ENCODE peak calls at places on chromosomes 2 and 18, in four cellular contexts. J, D, F and Z are unnamed samples.
A peak's percentile ranks its signal among the peaks of the same experiment; 100 is the strongest.

GRCh38 chr2:46198931-46199330 is 98.3 kb upstream of the EPAS1 start:
- DNase-seq in J (no peak), D (peak; percentile 35), F (no peak), Z (no peak)

GRCh38 chr2:109632158-109632789 is 18.1 kb downstream of the SOWAHC start:
- DNase-seq in J (no peak), D (no peak), F (no peak), Z (no peak)

GRCh38 chr2:81467096-81467495 is 1162.5 kb upstream of the LRRTM1 start:
- DNase-seq in J (no peak), D (no peak), F (no peak), Z (no peak)

GRCh38 chr18:44668280-44668975 is 12.3 kb upstream of the SETBP1 start:
- DNase-seq in J (no peak), D (no peak), F (no peak), Z (no peak)

GRCh38 chr18:21444465-21445023 is 156.0 kb downstream of the ESCO1 start:
- DNase-seq in J (no peak), D (no peak), F (no peak), Z (peak; percentile 58)

GRCh38 chr2:166405569-166405926 is 29.8 kb upstream of the SCN9A start:
- DNase-seq in J (no peak), D (no peak), F (no peak), Z (no peak)

GRCh38 chr2:168029071-168029470 is 218.3 kb downstream of the STK39 start:
- DNase-seq in J (no peak), D (no peak), F (no peak), Z (no peak)

GRCh38 chr2:109196081-109196875 is 67.3 kb downstream of the SH3RF3 start:
- DNase-seq in J (no peak), D (no peak), F (no peak), Z (no peak)

GRCh38 chr18:44763327-44763726 is 82.6 kb downstream of the SETBP1 start:
- DNase-seq in J (no peak), D (no peak), F (no peak), Z (no peak)

GRCh38 chr18:33812186-33812585 is 234.2 kb downstream of the ASXL3 start:
- DNase-seq in J (no peak), D (no peak), F (no peak), Z (no peak)

GRCh38 chr2:212076456-212076855 is 462.1 kb downstream of the ERBB4 start:
- DNase-seq in J (no peak), D (no peak), F (no peak), Z (no peak)

GRCh38 chr18:59821983-59822382 is 77.8 kb upstream of the PMAIP1 start:
- DNase-seq in J (peak; percentile 71), D (no peak), F (no peak), Z (no peak)

GRCh38 chr2:233813236-233814062 is 35.3 kb downstream of the MROH2A start:
- DNase-seq in J (no peak), D (no peak), F (peak; percentile 17), Z (no peak)

GRCh38 chr2:33788044-33788443 is 188.9 kb upstream of the FAM98A start:
- DNase-seq in J (no peak), D (no peak), F (no peak), Z (peak; percentile 56)

GRCh38 chr18:73896685-73897084 is 250.9 kb downstream of the FBXO15 start:
- DNase-seq in J (no peak), D (no peak), F (no peak), Z (no peak)

GRCh38 chr18:79518683-79519128 is 123.0 kb downstream of the NFATC1 start:
- DNase-seq in J (no peak), D (no peak), F (no peak), Z (no peak)

GRCh38 chr18:75215663-75216062 is 5.1 kb downstream of the TSHZ1 start:
- DNase-seq in J (no peak), D (no peak), F (no peak), Z (no peak)

GRCh38 chr2:233051241-233052149 is 8.6 kb upstream of the INPP5D start:
- DNase-seq in J (no peak), D (peak; percentile 80), F (no peak), Z (peak; percentile 72)

GRCh38 chr2:166382-166781 is 97.5 kb downstream of the SH3YL1 start:
- DNase-seq in J (no peak), D (no peak), F (no peak), Z (no peak)

GRCh38 chr18:40346146-40346545 is 1608.9 kb upstream of the PIK3C3 start:
- DNase-seq in J (peak; percentile 17), D (no peak), F (no peak), Z (no peak)

GRCh38 chr18:12628706-12629702 is 28.9 kb downstream of the SPIRE1 start:
- DNase-seq in J (peak; percentile 71), D (no peak), F (no peak), Z (no peak)

GRCh38 chr18:27130029-27130428 is 55.1 kb downstream of the CHST9 start:
- DNase-seq in J (no peak), D (no peak), F (no peak), Z (no peak)

GRCh38 chr2:223834431-223834830 is 3.0 kb downstream of the AP1S3 start:
- DNase-seq in J (no peak), D (no peak), F (no peak), Z (no peak)

GRCh38 chr2:5290911-5291546 is 401.2 kb upstream of the SOX11 start:
- DNase-seq in J (no peak), D (no peak), F (no peak), Z (peak; percentile 13)

GRCh38 chr2:200306969-200307811 is 697 bp downstream of the SPATS2L start:
- DNase-seq in J (peak; percentile 54), D (peak; percentile 51), F (peak; percentile 63), Z (no peak)

GRCh38 chr18:49170925-49171509 is 220.3 kb upstream of the SMAD7 start:
- DNase-seq in J (no peak), D (no peak), F (no peak), Z (no peak)

GRCh38 chr2:1613731-1614354 is 130.5 kb downstream of the PXDN start:
- DNase-seq in J (no peak), D (no peak), F (no peak), Z (no peak)

GRCh38 chr18:10406172-10406663 is 48.2 kb upstream of the APCDD1 start:
- DNase-seq in J (no peak), D (no peak), F (peak; percentile 72), Z (no peak)

GRCh38 chr2:137836671-137837070 is 127.6 kb upstream of the HNMT start:
- DNase-seq in J (no peak), D (no peak), F (no peak), Z (no peak)

GRCh38 chr2:228094377-228094921 is 87.0 kb downstream of the SPHKAP start:
- DNase-seq in J (no peak), D (no peak), F (no peak), Z (no peak)

GRCh38 chr2:235594041-235594440 is 100.2 kb downstream of the AGAP1 start:
- DNase-seq in J (no peak), D (no peak), F (no peak), Z (peak; percentile 79)

GRCh38 chr2:128464456-128464855 is 145.8 kb upstream of the HS6ST1 start:
- DNase-seq in J (no peak), D (no peak), F (no peak), Z (no peak)

GRCh38 chr18:58364867-58365533 is 263.9 kb downstream of the ALPK2 start:
- DNase-seq in J (peak; percentile 56), D (no peak), F (no peak), Z (peak; percentile 29)
- H3K4me3 ChIP-seq in J (no peak overlapping the region), D (no peak overlapping the region), F (no peak overlapping the region), Z (no peak overlapping the region)

DNA sequence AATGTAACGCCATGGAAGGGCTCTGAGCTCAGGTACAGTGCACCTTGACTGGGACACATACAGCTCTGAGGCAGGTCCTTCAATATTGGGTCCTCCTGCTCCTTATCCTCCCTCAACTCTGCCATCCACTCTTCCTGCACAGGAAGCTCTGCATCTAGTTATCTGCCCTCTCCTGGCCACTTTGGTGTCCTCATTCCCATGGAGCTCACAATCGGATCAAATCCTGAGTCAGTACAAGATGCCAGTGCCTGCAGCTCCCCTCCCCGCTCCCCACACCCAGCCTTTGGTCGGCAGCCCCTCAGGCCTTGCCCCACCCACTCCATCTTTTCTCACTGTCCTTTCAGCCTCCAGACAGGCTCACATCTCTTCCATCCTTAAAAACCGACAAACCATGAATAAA is 58.0 kb downstream of the LRRFIP1 start:
- DNase-seq in J (no peak), D (no peak), F (no peak), Z (no peak)
- TF ChIP-seq CTCF in J (peak; percentile 50), D (peak; percentile 23), F (no peak), Z (peak; percentile 33)

GRCh38 chr2:165114345-165114943 is 89.4 kb downstream of the SCN3A start:
- DNase-seq in J (peak; percentile 4), D (no peak), F (no peak), Z (peak; percentile 34)
- H3K4me3 ChIP-seq in J (no peak overlapping the region), D (no peak overlapping the region), F (no peak overlapping the region), Z (no peak overlapping the region)

GRCh38 chr2:42495234-42495581 is 1.4 kb upstream of the KCNG3 start:
- DNase-seq in J (no peak), D (no peak), F (no peak), Z (no peak)
- TF ChIP-seq CTCF in J (no peak), D (peak; percentile 4), F (no peak), Z (no peak)

DNA sequence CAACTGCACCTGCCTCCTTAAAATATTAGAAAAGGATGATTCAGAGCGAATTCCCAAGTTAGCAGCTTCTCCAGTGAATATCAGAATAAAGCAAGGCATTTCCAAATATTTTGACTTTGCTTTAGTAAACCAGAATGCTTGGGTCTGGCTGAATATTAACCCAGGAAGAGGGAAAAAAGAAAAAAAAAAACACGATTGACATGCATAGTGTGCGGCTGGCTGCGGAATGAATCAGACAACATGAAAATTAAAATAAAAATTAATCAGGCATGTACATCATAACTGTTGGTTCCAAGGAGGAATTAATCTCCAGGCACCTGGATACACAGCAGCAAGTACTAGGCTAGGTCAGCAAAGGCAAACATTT is 105.8 kb upstream of the NCKAP5 start:
- DNase-seq in J (no peak), D (no peak), F (no peak), Z (no peak)
- H3K4me3 ChIP-seq in J (peak overlapping the region; percentile 49), D (no peak overlapping the region), F (peak overlapping the region; percentile 24), Z (no peak overlapping the region)

GRCh38 chr2:207354466-207354865 is 175.3 kb upstream of the CREB1 start:
- DNase-seq in J (no peak), D (no peak), F (no peak), Z (no peak)

GRCh38 chr2:207356604-207357003 is 173.2 kb upstream of the CREB1 start:
- DNase-seq in J (no peak), D (no peak), F (no peak), Z (no peak)

GRCh38 chr2:207353836-207354235 is 175.9 kb upstream of the CREB1 start:
- DNase-seq in J (no peak), D (no peak), F (no peak), Z (no peak)

GRCh38 chr2:207351171-207351570 is 178.6 kb upstream of the CREB1 start:
- DNase-seq in J (no peak), D (no peak), F (no peak), Z (no peak)

DNA sequence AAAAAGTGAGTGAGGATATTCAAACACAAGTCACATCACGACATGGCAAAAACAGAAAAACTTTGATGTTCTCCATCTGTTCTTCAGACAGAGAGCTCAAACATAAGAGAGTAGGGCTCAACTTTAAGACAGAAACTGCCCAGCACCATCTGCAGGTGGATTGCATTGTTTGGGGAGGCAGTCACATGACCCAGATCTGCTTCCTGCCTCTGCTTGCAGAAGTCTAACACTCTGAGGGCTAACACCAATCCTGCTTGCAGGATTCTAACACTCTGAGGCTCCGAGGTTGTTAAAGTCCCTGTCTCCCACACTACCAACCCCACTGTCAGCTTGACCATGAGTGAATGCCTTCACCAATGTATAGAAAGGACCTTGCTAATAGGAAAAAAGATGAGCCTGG is 176.8 kb upstream of the CREB1 start:
- DNase-seq in J (no peak), D (peak; percentile 29), F (no peak), Z (no peak)
- TF ChIP-seq CTCF in J (peak; percentile 7), D (no peak), F (no peak), Z (no peak)

GRCh38 chr18:35029103-35029502 is 12.1 kb upstream of the MAPRE2 start:
- DNase-seq in J (peak; percentile 67), D (peak; percentile 66), F (no peak), Z (no peak)
- H3K4me3 ChIP-seq in J (no peak overlapping the region), D (peak overlapping the region; percentile 47), F (no peak overlapping the region), Z (no peak overlapping the region)